ENCODE peak calls at places on chromosomes 11 and 22, in six cellular contexts. E, P, Y, J, T and Q are unnamed samples.

GRCh38 chr11:65224939-65225283 is 36.9 kb upstream of the POLA2 start:
- DNase-seq in E (no peak), P (peak; percentile 52), Y (peak; percentile 65), J (no peak), T (peak; percentile 13), Q (peak; percentile 27)

GRCh38 chr11:92838655-92839334 is 130.7 kb upstream of the MTNR1B start:
- DNase-seq in E (no peak), P (no peak), Y (no peak), J (no peak), T (no peak), Q (no peak)

GRCh38 chr11:112195906-112196305 is 20.6 kb downstream of the BCO2 start:
- DNase-seq in E (no peak), P (no peak), Y (no peak), J (no peak), T (no peak), Q (no peak)

GRCh38 chr22:45709004-45709739 is 37.5 kb downstream of the ATXN10 start:
- DNase-seq in E (no peak), P (no peak), Y (no peak), J (no peak), T (peak; percentile 53), Q (no peak)

GRCh38 chr22:31944700-31945477 is 554 bp downstream of the YWHAH start:
- DNase-seq in E (peak; percentile 73), P (peak; percentile 92), Y (no peak), J (peak; percentile 72), T (no peak), Q (peak; percentile 56)

GRCh38 chr11:83721286-83721685 is 435.1 kb upstream of the CCDC90B start:
- DNase-seq in E (no peak), P (no peak), Y (no peak), J (no peak), T (no peak), Q (no peak)

GRCh38 chr11:65661599-65662246 is 993 bp downstream of the RELA start:
- DNase-seq in E (no peak), P (no peak), Y (no peak), J (no peak), T (no peak), Q (no peak)

GRCh38 chr11:108732395-108732794 is 67.5 kb downstream of the DDX10 start:
- DNase-seq in E (no peak), P (no peak), Y (no peak), J (no peak), T (no peak), Q (no peak)

GRCh38 chr22:33889748-33890147 is 30.5 kb downstream of the LARGE1 start:
- DNase-seq in E (no peak), P (no peak), Y (no peak), J (no peak), T (no peak), Q (no peak)

GRCh38 chr22:47355776-47356432 is 593.5 kb downstream of the TBC1D22A start:
- DNase-seq in E (no peak), P (no peak), Y (no peak), J (no peak), T (no peak), Q (no peak)

GRCh38 chr11:69368119-69368880 is 74.3 kb downstream of the MYEOV start:
- DNase-seq in E (no peak), P (no peak), Y (no peak), J (peak; percentile 40), T (no peak), Q (no peak)

GRCh38 chr11:77752518-77752917 is 68.0 kb downstream of the RSF1 start:
- DNase-seq in E (no peak), P (no peak), Y (no peak), J (no peak), T (no peak), Q (no peak)

GRCh38 chr22:27476729-27477128 is 324.8 kb downstream of the MN1 start:
- DNase-seq in E (no peak), P (no peak), Y (peak; percentile 74), J (no peak), T (no peak), Q (peak; percentile 76)

GRCh38 chr22:45125198-45125597 is 38.5 kb upstream of the NUP50 start:
- DNase-seq in E (no peak), P (no peak), Y (no peak), J (no peak), T (no peak), Q (no peak)

GRCh38 chr11:112392860-112393259 is 132.2 kb upstream of the PLET1 start:
- DNase-seq in E (no peak), P (no peak), Y (no peak), J (no peak), T (no peak), Q (no peak)

GRCh38 chr11:119318240-119319135 is 1.6 kb upstream of the MCAM start:
- DNase-seq in E (no peak), P (no peak), Y (peak; percentile 64), J (peak; percentile 87), T (no peak), Q (no peak)

GRCh38 chr22:17841836-17842235 is 67.6 kb upstream of the BID start:
- DNase-seq in E (no peak), P (no peak), Y (no peak), J (no peak), T (no peak), Q (no peak)

GRCh38 chr11:57251037-57251436 is 14.0 kb upstream of the APLNR start:
- DNase-seq in E (no peak), P (no peak), Y (no peak), J (no peak), T (no peak), Q (no peak)

GRCh38 chr11:108886608-108887007 is 221.7 kb downstream of the DDX10 start:
- DNase-seq in E (no peak), P (no peak), Y (no peak), J (no peak), T (no peak), Q (no peak)

GRCh38 chr22:48613566-48614200 is 1214.0 kb downstream of the BRD1 start:
- DNase-seq in E (no peak), P (peak; percentile 68), Y (no peak), J (no peak), T (no peak), Q (no peak)

GRCh38 chr22:17638432-17639237 is at the start of gene BCL2L13:
- DNase-seq in E (peak; percentile 91), P (peak; percentile 98), Y (peak; percentile 79), J (peak; percentile 96), T (peak; percentile 66), Q (peak; percentile 92)

GRCh38 chr11:64834723-64835615 is 9.5 kb downstream of the CDC42BPG start:
- DNase-seq in E (no peak), P (peak; percentile 91), Y (peak; percentile 95), J (no peak), T (no peak), Q (peak; percentile 89)

GRCh38 chr22:25702046-25702445 is 39.9 kb upstream of the MYO18B start:
- DNase-seq in E (no peak), P (no peak), Y (no peak), J (no peak), T (peak; percentile 20), Q (no peak)

GRCh38 chr22:11598492-11599440 is 3929.2 kb upstream of the OR11H1 start:
- DNase-seq in E (no peak), P (peak; percentile 72), Y (no peak), J (no peak), T (no peak), Q (no peak)

GRCh38 chr11:22656128-22656527 is 10.3 kb upstream of the GAS2 start:
- DNase-seq in E (no peak), P (no peak), Y (no peak), J (no peak), T (no peak), Q (no peak)

GRCh38 chr11:126764221-126764620 is 236.3 kb downstream of the KIRREL3 start:
- DNase-seq in E (no peak), P (no peak), Y (no peak), J (no peak), T (no peak), Q (peak; percentile 3)
- TF ChIP-seq CTCF in E (no peak), P (no peak), Y (no peak), J (no peak), T (peak; percentile 32), Q (no peak)

GRCh38 chr11:15920856-15921629 is 435.3 kb downstream of the SOX6 start:
- DNase-seq in E (peak; percentile 46), P (no peak), Y (no peak), J (no peak), T (no peak), Q (no peak)

GRCh38 chr11:15926071-15926470 is 430.3 kb downstream of the SOX6 start:
- DNase-seq in E (no peak), P (no peak), Y (no peak), J (peak; percentile 12), T (no peak), Q (no peak)

GRCh38 chr11:15927196-15927865 is 429.0 kb downstream of the SOX6 start:
- DNase-seq in E (no peak), P (no peak), Y (no peak), J (peak; percentile 13), T (no peak), Q (no peak)

GRCh38 chr11:15918674-15919073 is 437.7 kb downstream of the SOX6 start:
- DNase-seq in E (no peak), P (no peak), Y (no peak), J (no peak), T (no peak), Q (no peak)

DNA sequence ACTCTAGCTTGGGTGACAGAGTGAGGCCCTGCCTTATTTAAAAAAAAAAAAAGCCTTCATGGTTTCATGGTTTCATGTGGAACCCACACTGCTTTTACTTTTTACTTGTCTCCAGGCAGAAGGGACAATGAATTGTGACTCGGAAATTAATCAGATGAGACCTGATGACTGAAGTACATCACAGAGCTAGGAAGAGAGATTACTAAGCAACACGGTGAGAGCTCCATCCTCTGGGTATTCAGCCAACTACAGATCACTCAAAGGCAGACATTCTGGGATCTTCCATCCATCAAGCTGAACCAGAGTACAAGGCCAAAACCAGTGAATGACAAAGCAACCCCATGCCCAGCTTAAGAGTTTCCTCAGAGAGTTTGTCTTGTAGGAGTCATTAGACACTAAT is 433.2 kb downstream of the SOX6 start:
- DNase-seq in E (no peak), P (no peak), Y (no peak), J (peak; percentile 24), T (no peak), Q (no peak)
- TF ChIP-seq CTCF in E (no peak), P (no peak), Y (no peak), J (no peak), T (no peak), Q (no peak)

DNA sequence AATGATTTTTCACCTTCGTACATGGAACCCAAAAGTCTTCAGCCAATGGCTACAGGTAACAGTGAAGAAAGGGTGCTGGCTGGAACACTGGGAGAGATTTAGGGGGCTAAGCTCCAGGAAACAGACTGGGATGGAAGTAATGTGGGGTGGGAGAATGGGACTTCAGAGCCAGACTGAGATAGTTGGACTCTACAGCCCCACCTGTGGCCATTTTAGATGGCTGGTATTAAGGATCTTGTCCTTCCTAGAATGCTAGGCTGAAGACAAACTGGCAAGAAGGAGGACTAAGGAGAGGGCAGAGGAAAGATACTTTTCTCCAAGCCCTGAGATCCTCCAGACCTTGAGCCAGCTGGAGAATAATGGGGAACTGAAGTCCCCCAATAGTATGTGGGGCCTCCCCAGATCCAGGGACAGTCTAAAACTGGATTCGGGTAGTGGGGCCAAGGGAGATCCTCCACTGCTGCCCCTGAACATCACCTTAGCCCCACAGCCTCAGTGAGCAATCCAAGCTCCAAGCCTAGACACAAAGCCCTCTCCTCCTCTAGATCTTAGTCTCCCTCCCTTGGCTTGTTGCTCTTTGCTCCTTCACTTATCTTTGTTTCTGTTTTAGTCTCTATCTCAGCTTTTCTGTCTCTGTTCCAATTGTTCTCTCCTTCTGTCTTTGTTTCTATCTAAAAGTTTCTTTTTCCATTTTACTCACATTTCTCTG is 16.1 kb upstream of the RRAS2 start:
- DNase-seq in E (no peak), P (no peak), Y (no peak), J (no peak), T (no peak), Q (no peak)
- TF ChIP-seq CTCF in E (peak; percentile 20), P (no peak), Y (no peak), J (no peak), T (peak; percentile 21), Q (peak; percentile 22)

GRCh38 chr11:4203603-4204360 is 109.2 kb downstream of the RRM1 start:
- DNase-seq in E (no peak), P (no peak), Y (no peak), J (no peak), T (no peak), Q (no peak)
- TF ChIP-seq CTCF in E (peak; percentile 37), P (no peak), Y (no peak), J (no peak), T (no peak), Q (no peak)